ENCODE peak calls at places on chromosomes 5 and 9, in nine cellular contexts. A is AG10803, W is left colon, Q is DMS79, K is HTR-8/SVneo, P is right atrium auricular region, C is GM04503, V is ACHN, D is lung. I is an unnamed sample.

GRCh38 chr9:127567119-127567897 is 44.8 kb upstream of the STXBP1 start:
- DNase-seq in A (peak; percentile 59), W (peak; percentile 84), Q (no peak), K (no peak), P (peak; percentile 78), C (no peak), V (peak; percentile 54), D (peak; percentile 76), I (peak; percentile 60)

GRCh38 chr5:145960848-145961600 is 24.6 kb downstream of the SH3RF2 start:
- DNase-seq in A (no peak), W (no peak), Q (no peak), K (no peak), P (no peak), C (no peak), V (no peak), D (no peak), I (peak; percentile 70)

GRCh38 chr5:168005093-168005492 is 286.4 kb upstream of the WWC1 start:
- DNase-seq in A (peak; percentile 35), W (no peak), Q (no peak), K (no peak), P (no peak), C (no peak), V (no peak), D (no peak), I (no peak)

GRCh38 chr9:136310273-136311030 is 6.6 kb upstream of the CCDC187 start:
- DNase-seq in A (no peak), W (no peak), Q (no peak), K (no peak), P (no peak), C (no peak), V (no peak), D (no peak), I (no peak)

GRCh38 chr5:124399426-124399961 is 346.9 kb downstream of the ZNF608 start:
- DNase-seq in A (no peak), W (no peak), Q (no peak), K (no peak), P (no peak), C (no peak), V (no peak), D (no peak), I (no peak)

GRCh38 chr9:131960805-131961495 is 118.7 kb downstream of the MED27 start:
- DNase-seq in A (no peak), W (no peak), Q (no peak), K (no peak), P (no peak), C (no peak), V (peak; percentile 18), D (no peak), I (peak; percentile 53)

GRCh38 chr5:133830911-133831310 is 137.5 kb downstream of the C5orf15 start:
- DNase-seq in A (no peak), W (no peak), Q (no peak), K (no peak), P (no peak), C (no peak), V (no peak), D (no peak), I (no peak)

GRCh38 chr5:5270958-5271605 is 131.0 kb downstream of the ADAMTS16 start:
- DNase-seq in A (peak; percentile 77), W (no peak), Q (peak; percentile 69), K (peak; percentile 96), P (peak; percentile 70), C (peak; percentile 37), V (peak; percentile 87), D (peak; percentile 79), I (peak; percentile 66)

GRCh38 chr9:88773627-88774244 is 217.5 kb upstream of the S1PR3 start:
- DNase-seq in A (no peak), W (no peak), Q (no peak), K (no peak), P (no peak), C (no peak), V (no peak), D (no peak), I (no peak)

GRCh38 chr9:123131258-123131657 is 97.8 kb downstream of the GPR21 start:
- DNase-seq in A (peak; percentile 80), W (no peak), Q (no peak), K (peak; percentile 27), P (no peak), C (peak; percentile 58), V (peak; percentile 59), D (no peak), I (no peak)

GRCh38 chr5:56123531-56124243 is 109.4 kb downstream of the ANKRD55 start:
- DNase-seq in A (peak; percentile 99), W (peak; percentile 34), Q (no peak), K (peak; percentile 95), P (peak; percentile 75), C (peak; percentile 95), V (peak; percentile 96), D (peak; percentile 59), I (peak; percentile 89)